ENCODE peak calls at places on chromosomes 3 and 15, in eight cellular contexts. R is GM10248; B is cardiac fibroblast; C is CD4-positive, alpha-beta T cell; L is hepatocyte; V is progenitor cell of endocrine pancreas; U is fibroblast of the aortic adventitia; G is heart left ventricle. N is an unnamed sample.

GRCh38 chr3:101643009-101643844 is 33.7 kb downstream of the ZBTB11 start:
- DNase-seq in C (no peak), U (no peak), L (no peak), R (no peak), B (no peak), G (no peak), V (no peak), N (no peak)

GRCh38 chr3:174346571-174346970 is 512.6 kb upstream of the NAALADL2 start:
- DNase-seq in G (no peak), R (no peak), B (no peak), L (no peak), U (no peak), V (no peak), C (no peak), N (no peak)

GRCh38 chr3:138468886-138469285 is 34.5 kb downstream of the ESYT3 start:
- DNase-seq in L (no peak), C (no peak), U (no peak), G (no peak), V (no peak), R (no peak), B (no peak), N (no peak)

GRCh38 chr15:62896969-62897486 is 145.5 kb upstream of the TPM1 start:
- DNase-seq in L (peak), V (no peak), G (peak), C (no peak), B (peak), U (peak), R (no peak), N (no peak)

GRCh38 chr3:119628390-119628789 is 30.7 kb downstream of the PLA1A start:
- DNase-seq in G (no peak), C (no peak), R (peak), V (no peak), B (no peak), U (no peak), L (no peak), N (no peak)

GRCh38 chr15:97654677-97655076 is 305.8 kb upstream of the ARRDC4 start:
- DNase-seq in R (no peak), V (no peak), L (no peak), B (no peak), U (no peak), G (no peak), C (no peak), N (no peak)

GRCh38 chr3:14587733-14588360 is 47.7 kb upstream of the GRIP2 start:
- DNase-seq in U (peak), L (peak), G (no peak), R (no peak), V (no peak), B (peak), C (no peak), N (no peak)

GRCh38 chr3:171168086-171168485 is 141.6 kb upstream of the SLC2A2 start:
- DNase-seq in G (no peak), L (peak), C (no peak), V (no peak), U (peak), R (no peak), B (peak), N (no peak)

GRCh38 chr3:41234823-41235722 is 35.8 kb downstream of the CTNNB1 start:
- DNase-seq in V (no peak), U (peak), L (no peak), C (no peak), R (no peak), G (no peak), B (peak), N (no peak)

GRCh38 chr15:78129098-78130011 is 1.9 kb downstream of the CIB2 start:
- DNase-seq in R (no peak), C (no peak), L (peak), B (no peak), U (no peak), V (no peak), G (no peak), N (no peak)

GRCh38 chr3:116083686-116084085 is 361.6 kb downstream of the LSAMP start:
- DNase-seq in V (no peak), U (no peak), B (no peak), G (no peak), L (no peak), R (no peak), C (no peak), N (no peak)

GRCh38 chr3:100317928-100318327 is 16.6 kb upstream of the NIT2 start:
- DNase-seq in U (no peak), V (no peak), L (no peak), C (no peak), B (no peak), R (peak), G (no peak), N (no peak)

GRCh38 chr3:114709102-114709501 is 415.3 kb downstream of the TIGIT start:
- DNase-seq in G (no peak), B (peak), U (peak), C (no peak), L (no peak), V (no peak), R (peak), N (no peak)

GRCh38 chr3:129567932-129568331 is 25.0 kb downstream of the H1-8 start:
- DNase-seq in R (no peak), V (no peak), L (no peak), B (no peak), U (no peak), C (no peak), G (no peak), N (no peak)

GRCh38 chr3:151327571-151328198 is 1.7 kb downstream of the P2RY13 start:
- DNase-seq in R (peak), G (no peak), V (no peak), B (peak), L (no peak), C (no peak), U (peak), N (no peak)
- TF ChIP-seq CTCF in R (peak), G (peak), V (peak), B (peak), L (peak), C (peak), U (peak), N (peak)

GRCh38 chr3:188584958-188585689 is 431.2 kb downstream of the LPP start:
- DNase-seq in V (no peak), G (no peak), L (no peak), U (peak), R (no peak), B (peak), C (no peak), N (no peak)
- TF ChIP-seq CTCF in V (no peak), G (no peak), L (no peak), U (no peak), R (no peak), B (no peak), C (no peak), N (no peak)

GRCh38 chr3:11832964-11833621 is 13.6 kb downstream of the TAMM41 start:
- DNase-seq in G (no peak), B (peak), V (no peak), C (no peak), U (no peak), L (peak), R (no peak), N (no peak)

DNA sequence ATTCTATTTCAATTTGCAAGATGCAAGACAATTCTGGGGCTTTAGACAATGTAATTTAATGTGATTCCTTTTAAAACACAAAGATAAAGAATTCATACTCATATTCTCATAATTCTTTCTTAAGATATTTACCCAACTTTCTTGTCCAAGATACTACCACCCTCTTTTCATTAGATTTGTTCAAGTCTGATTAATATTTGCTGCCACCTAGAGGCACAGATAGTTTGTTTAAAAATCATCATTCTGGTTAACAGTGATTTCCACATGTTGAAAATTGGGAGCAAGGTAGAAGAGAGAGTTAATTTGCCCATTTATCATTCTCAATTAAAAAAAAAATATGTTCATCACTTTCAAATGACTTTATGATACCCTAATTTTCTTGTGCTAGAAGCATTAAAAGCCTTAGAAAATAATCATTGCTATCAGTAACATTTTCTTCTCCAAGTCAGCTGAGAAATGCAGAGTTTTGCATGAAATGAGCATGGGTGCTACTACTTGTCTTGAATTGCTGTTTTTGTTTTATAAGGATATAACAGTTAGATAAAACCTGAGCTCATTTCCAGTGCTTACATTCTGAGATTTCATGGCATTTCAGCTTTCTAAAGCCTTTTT is 11.6 kb downstream of the TAMM41 start:
- DNase-seq in R (no peak), B (peak), L (peak), V (no peak), G (no peak), C (no peak), U (peak), N (no peak)
- TF ChIP-seq CTCF in R (peak), B (peak), L (peak), V (peak), G (peak), C (peak), U (peak), N (peak)

GRCh38 chr3:142129516-142130171 is 19.7 kb downstream of the TFDP2 start:
- DNase-seq in L (no peak), R (no peak), U (no peak), V (no peak), B (no peak), G (no peak), C (no peak), N (no peak)
- TF ChIP-seq CTCF in L (no peak), R (no peak), U (peak), V (peak), B (peak), G (no peak), C (no peak), N (no peak)

GRCh38 chr3:28012830-28013229 is 228.6 kb upstream of the CMC1 start:
- DNase-seq in R (no peak), V (no peak), B (peak), L (no peak), C (no peak), U (peak), G (no peak), N (no peak)

GRCh38 chr3:28008235-28008634 is 233.2 kb upstream of the CMC1 start:
- DNase-seq in B (no peak), R (no peak), G (no peak), U (no peak), L (no peak), C (no peak), V (no peak), N (no peak)

GRCh38 chr3:28019740-28020139 is 221.7 kb upstream of the CMC1 start:
- DNase-seq in G (no peak), R (no peak), U (no peak), B (no peak), V (no peak), L (no peak), C (no peak), N (no peak)

GRCh38 chr3:28018925-28019718 is 222.3 kb upstream of the CMC1 start:
- DNase-seq in U (no peak), R (no peak), L (no peak), V (no peak), B (no peak), C (no peak), G (no peak), N (no peak)

DNA sequence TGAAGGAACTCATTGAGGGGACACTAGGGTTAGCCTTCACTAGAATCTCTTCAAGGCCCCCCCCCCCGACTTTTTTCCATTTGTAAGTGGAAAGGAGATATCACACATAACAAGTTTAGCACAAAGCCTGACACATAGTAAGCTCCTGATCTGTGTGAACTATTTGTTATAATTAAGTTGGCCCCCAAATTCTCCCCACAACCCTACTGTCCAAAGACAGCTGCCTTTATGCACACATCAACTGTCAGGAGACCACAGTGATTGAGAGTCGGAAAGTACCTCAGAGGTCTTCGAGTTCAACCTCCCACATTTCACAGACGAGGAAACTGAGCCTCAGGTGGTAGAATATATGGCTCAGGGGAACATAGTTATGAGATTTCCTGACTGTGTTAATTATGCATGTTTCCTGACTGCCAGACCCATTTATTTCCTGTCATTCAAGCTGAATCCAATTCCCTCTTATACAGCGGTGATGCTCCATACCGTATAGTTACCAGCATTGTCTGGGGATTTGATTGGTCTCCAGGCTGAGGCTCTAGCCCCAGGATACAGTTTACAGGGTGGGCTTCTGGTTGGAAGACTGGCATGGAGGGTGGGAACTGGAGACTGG is 227.4 kb upstream of the CMC1 start:
- DNase-seq in C (no peak), V (no peak), R (no peak), L (no peak), B (no peak), U (no peak), G (no peak), N (no peak)
- TF ChIP-seq CTCF in C (no peak), V (no peak), R (no peak), L (no peak), B (no peak), U (no peak), G (no peak), N (no peak)

N was measured in D721Med.